ENCODE peak calls at places on chromosomes 4 and X, in seven cellular contexts. N is NT2/D1; E is H9; Q is heart right ventricle; H is CD4-positive, CD25-positive, alpha-beta regulatory T cell; S is transverse colon; O is right cardiac atrium. F is an unnamed sample.

GRCh38 chr4:154124539-154125255 is 335.8 kb upstream of the SFRP2 start:
- DNase-seq in N (no peak), E (no peak), Q (no peak), H (no peak), S (no peak), O (no peak), F (no peak)

GRCh38 chr4:155837203-155837796 is 28.8 kb downstream of the ASIC5 start:
- DNase-seq in N (no peak), E (no peak), Q (no peak), H (no peak), S (no peak), O (no peak), F (no peak)

GRCh38 chr4:120765271-120765985 is 157.1 kb downstream of the PRDM5 start:
- DNase-seq in N (no peak), E (no peak), Q (no peak), H (no peak), S (no peak), O (no peak), F (no peak)

GRCh38 chr4:169115897-169116254 is 105.8 kb upstream of the CBR4 start:
- DNase-seq in N (no peak), E (no peak), Q (no peak), H (no peak), S (peak; percentile 19), O (no peak), F (no peak)

GRCh38 chrX:134752558-134752957 is 94.3 kb upstream of the PLAC1 start:
- DNase-seq in N (no peak), E (no peak), Q (no peak), H (no peak), S (no peak), O (no peak), F (no peak)

GRCh38 chrX:44918722-44919121 is 45.7 kb downstream of the KDM6A start:
- DNase-seq in N (no peak), E (no peak), Q (no peak), H (no peak), S (no peak), O (no peak), F (no peak)

GRCh38 chrX:63503541-63503940 is 152.4 kb upstream of the SPIN4 start:
- DNase-seq in N (peak; percentile 70), E (peak; percentile 23), Q (no peak), H (no peak), S (no peak), O (no peak), F (no peak)

GRCh38 chr4:154490261-154490588 is 1.4 kb downstream of the DCHS2 start:
- DNase-seq in N (no peak), E (peak; percentile 49), Q (no peak), H (peak; percentile 2), S (no peak), O (peak; percentile 33), F (no peak)

DNA sequence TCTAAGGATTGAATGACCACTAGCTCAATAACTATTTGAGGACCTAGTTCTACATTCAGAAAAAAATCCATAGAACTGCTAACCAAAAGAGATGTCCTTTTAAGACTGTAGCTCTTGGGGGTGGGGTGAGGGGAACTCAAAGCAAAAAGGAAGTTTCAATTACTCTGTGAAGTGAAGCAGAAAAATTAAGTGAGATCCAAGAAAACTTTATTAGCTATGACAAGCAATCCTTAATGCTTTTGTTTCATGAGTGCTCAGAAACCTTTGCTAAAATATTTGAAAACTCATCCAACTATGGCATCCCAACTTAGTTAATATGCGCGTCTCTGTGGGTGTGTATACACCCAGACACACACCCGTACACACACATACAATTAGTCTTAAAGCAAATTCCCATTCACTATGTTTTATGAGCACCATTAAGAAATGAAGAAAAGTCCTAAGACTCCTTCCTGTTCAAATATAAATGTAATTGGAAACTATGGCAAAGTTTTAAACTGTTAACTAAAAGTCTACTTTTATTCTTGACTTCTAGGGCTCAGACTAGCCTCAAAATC is 44.5 kb downstream of the GPC4 start:
- DNase-seq in N (no peak), E (no peak), Q (no peak), H (no peak), S (no peak), O (no peak), F (no peak)
- H3K4me1 ChIP-seq in N (no peaks in the 10 kb centered on the region), E (peaks cover 10% of the 10 kb centered on the region), Q (no peaks in the 10 kb centered on the region), H (no peaks in the 10 kb centered on the region), S (no peaks in the 10 kb centered on the region), O (no peaks in the 10 kb centered on the region), F (no peaks in the 10 kb centered on the region)

GRCh38 chrX:150034788-150035187 is 96.5 kb upstream of the EOLA2 start:
- DNase-seq in N (no peak), E (no peak), Q (no peak), H (no peak), S (no peak), O (no peak), F (no peak)
- H3K4me1 ChIP-seq in N (no peaks in the 10 kb centered on the region), E (no peaks in the 10 kb centered on the region), Q (no peaks in the 10 kb centered on the region), H (no peaks in the 10 kb centered on the region), S (no peaks in the 10 kb centered on the region), O (peaks cover 1% of the 10 kb centered on the region), F (no peaks in the 10 kb centered on the region)

DNA sequence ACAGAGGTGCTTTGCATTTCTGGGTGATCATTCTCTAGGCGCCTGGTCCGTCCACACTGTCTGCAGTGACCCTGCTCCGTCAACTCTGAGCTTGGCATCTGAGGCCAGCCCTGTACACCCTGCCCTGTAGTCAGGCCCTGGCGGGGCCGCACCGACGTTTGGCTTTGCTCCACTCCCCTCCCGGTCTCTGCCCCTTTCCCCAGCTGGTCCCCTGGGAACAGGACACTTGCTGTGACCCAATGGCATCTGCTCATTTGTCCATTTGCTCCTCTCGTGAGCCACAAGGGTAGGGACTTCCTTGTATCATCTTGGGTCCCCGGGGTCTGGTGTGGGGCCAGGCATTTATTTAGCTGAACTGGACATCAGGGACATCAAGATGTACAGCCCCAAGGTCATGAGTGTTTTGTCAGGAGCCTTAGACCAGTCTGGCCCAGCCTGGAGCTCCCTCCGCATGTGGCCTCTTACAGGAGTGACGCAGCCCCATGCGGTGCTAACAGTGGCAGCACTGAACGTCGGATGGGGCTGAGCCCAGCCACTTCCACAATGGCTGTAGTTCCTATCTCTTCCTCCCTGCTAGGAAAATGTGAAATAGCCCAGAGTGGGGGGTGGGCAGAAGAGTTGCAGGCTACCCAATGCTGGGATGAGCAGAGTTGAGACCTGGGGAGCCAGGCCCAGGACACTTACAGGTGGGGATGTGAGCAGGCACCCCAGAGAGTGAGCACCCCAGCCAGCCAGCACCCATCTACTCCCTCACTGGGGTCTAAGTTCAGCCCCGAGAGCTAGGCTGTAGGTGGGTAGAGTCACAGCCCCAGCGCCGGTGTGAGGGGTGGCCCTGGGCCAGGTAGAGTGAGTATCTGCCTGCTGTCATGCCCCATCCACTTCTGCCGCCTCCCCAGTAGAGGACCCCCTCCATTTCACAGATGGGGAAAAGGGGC is 2.0 kb upstream of the SH3BP2 start:
- DNase-seq in N (no peak), E (no peak), Q (peak; percentile 22), H (no peak), S (no peak), O (peak; percentile 68), F (no peak)
- H3K4me1 ChIP-seq in N (peaks cover 52% of the 10 kb centered on the region), E (no peaks in the 10 kb centered on the region), Q (peaks cover 60% of the 10 kb centered on the region), H (peaks cover 53% of the 10 kb centered on the region), S (peaks cover 20% of the 10 kb centered on the region), O (peaks cover 22% of the 10 kb centered on the region), F (peaks cover 58% of the 10 kb centered on the region)

GRCh38 chr4:137443031-137443800 is 89.1 kb downstream of the PCDH18 start:
- DNase-seq in N (no peak), E (no peak), Q (no peak), H (no peak), S (no peak), O (no peak), F (no peak)
- H3K4me1 ChIP-seq in N (no peaks in the 10 kb centered on the region), E (no peaks in the 10 kb centered on the region), Q (no peaks in the 10 kb centered on the region), H (no peaks in the 10 kb centered on the region), S (no peaks in the 10 kb centered on the region), O (no peaks in the 10 kb centered on the region), F (no peaks in the 10 kb centered on the region)

DNA sequence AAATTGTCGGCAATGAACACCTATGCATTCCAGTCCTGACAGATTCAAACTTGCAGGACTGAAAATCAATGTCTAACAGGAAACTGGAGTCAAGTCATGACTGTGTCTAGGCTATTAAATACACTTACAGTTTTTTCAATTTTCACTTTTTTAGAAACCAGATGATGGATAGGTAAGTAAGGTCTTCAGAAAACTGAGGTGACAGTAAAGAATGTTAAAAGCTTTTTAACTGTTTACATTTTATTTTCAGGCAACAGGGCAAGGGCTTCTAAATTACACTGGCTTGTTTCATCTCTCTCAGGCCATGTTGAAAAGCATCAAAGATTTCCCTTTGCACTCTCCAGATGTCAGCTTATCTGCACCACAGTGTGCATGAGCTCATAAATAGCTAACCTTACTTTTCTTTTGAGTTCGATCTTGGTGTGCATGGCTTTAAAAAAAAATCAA is 65.2 kb downstream of the SEC24D start:
- DNase-seq in N (no peak), E (no peak), Q (no peak), H (no peak), S (no peak), O (no peak), F (no peak)
- H3K4me1 ChIP-seq in N (peaks cover 2% of the 10 kb centered on the region), E (peaks cover 3% of the 10 kb centered on the region), Q (peaks cover 48% of the 10 kb centered on the region), H (no peaks in the 10 kb centered on the region), S (peaks cover 3% of the 10 kb centered on the region), O (peaks cover 8% of the 10 kb centered on the region), F (no peaks in the 10 kb centered on the region)

GRCh38 chr4:118968813-118969212 is 80.2 kb downstream of the SYNPO2 start:
- DNase-seq in N (no peak), E (no peak), Q (no peak), H (no peak), S (no peak), O (no peak), F (no peak)
- H3K4me1 ChIP-seq in N (no peaks in the 10 kb centered on the region), E (peaks cover 4% of the 10 kb centered on the region), Q (peaks cover 29% of the 10 kb centered on the region), H (no peaks in the 10 kb centered on the region), S (peaks cover 17% of the 10 kb centered on the region), O (peaks cover 7% of the 10 kb centered on the region), F (peaks cover 6% of the 10 kb centered on the region)

GRCh38 chrX:48958635-48959094 is 1.3 kb upstream of the OTUD5 start:
- DNase-seq in N (no peak), E (no peak), Q (peak; percentile 31), H (peak; percentile 42), S (peak; percentile 47), O (peak; percentile 78), F (no peak)
- H3K4me1 ChIP-seq in N (peaks cover 12% of the 10 kb centered on the region), E (peaks cover 2% of the 10 kb centered on the region), Q (peaks cover 5% of the 10 kb centered on the region), H (peaks cover 37% of the 10 kb centered on the region), S (no peaks in the 10 kb centered on the region), O (peaks cover 8% of the 10 kb centered on the region), F (peaks cover 38% of the 10 kb centered on the region)

GRCh38 chrX:1330605-1331004 is 6.0 kb upstream of the IL3RA start:
- DNase-seq in N (no peak), E (no peak), Q (no peak), H (no peak), S (no peak), O (peak; percentile 49), F (no peak)
- H3K4me1 ChIP-seq in N (peaks cover 3% of the 10 kb centered on the region), E (no peaks in the 10 kb centered on the region), Q (no peaks in the 10 kb centered on the region), H (no peaks in the 10 kb centered on the region), S (no peaks in the 10 kb centered on the region), O (no peaks in the 10 kb centered on the region), F (no peaks in the 10 kb centered on the region)

GRCh38 chrX:125387945-125388344 is 68.3 kb downstream of the TEX13C start:
- DNase-seq in N (no peak), E (no peak), Q (no peak), H (no peak), S (no peak), O (no peak), F (no peak)
- H3K4me1 ChIP-seq in N (no peaks in the 10 kb centered on the region), E (no peaks in the 10 kb centered on the region), Q (no peaks in the 10 kb centered on the region), H (no peaks in the 10 kb centered on the region), S (no peaks in the 10 kb centered on the region), O (no peaks in the 10 kb centered on the region), F (no peaks in the 10 kb centered on the region)

GRCh38 chr4:112176596-112176995 is 31.3 kb downstream of the FAM241A start:
- DNase-seq in N (no peak), E (no peak), Q (no peak), H (peak; percentile 24), S (no peak), O (no peak), F (no peak)
- H3K4me1 ChIP-seq in N (no peaks in the 10 kb centered on the region), E (no peaks in the 10 kb centered on the region), Q (peaks cover 3% of the 10 kb centered on the region), H (peaks cover 25% of the 10 kb centered on the region), S (no peaks in the 10 kb centered on the region), O (no peaks in the 10 kb centered on the region), F (peaks cover 19% of the 10 kb centered on the region)